ENCODE peak calls at places on chromosome 3, in ten cellular contexts. One of them, this sample, is unnamed. For H3K36me3, the result is how much of the 10 kb centered on the place peaks cover.

GRCh38 chr3:17142516-17142915 is 257.8 kb downstream of the PLCL2 start:
- DNase-seq in WERI-Rb-1: no peak
- DNase-seq in neural progenitor cell: no peak
- DNase-seq in CD8-positive, alpha-beta T cell: no peak
- DNase-seq in brain microvascular endothelial cell: no peak
- DNase-seq in SK-N-SH: no peak
- DNase-seq in left ventricle myocardium inferior: no peak
- DNase-seq in cardiac muscle cell: no peak
- DNase-seq in ovary: no peak
- DNase-seq in lower lobe of right lung: no peak
- DNase-seq in this sample: no peak

GRCh38 chr3:160661660-160662059 is 15.3 kb upstream of the ARL14 start:
- DNase-seq in lower lobe of right lung: no peak
- DNase-seq in brain microvascular endothelial cell: no peak
- DNase-seq in SK-N-SH: no peak
- DNase-seq in CD8-positive, alpha-beta T cell: no peak
- DNase-seq in neural progenitor cell: peak
- DNase-seq in cardiac muscle cell: no peak
- DNase-seq in ovary: no peak
- DNase-seq in left ventricle myocardium inferior: no peak
- DNase-seq in WERI-Rb-1: peak
- DNase-seq in this sample: no peak

GRCh38 chr3:127959873-127960272 is 44.8 kb downstream of the KBTBD12 start:
- DNase-seq in SK-N-SH: peak
- DNase-seq in brain microvascular endothelial cell: peak
- DNase-seq in WERI-Rb-1: peak
- DNase-seq in CD8-positive, alpha-beta T cell: no peak
- DNase-seq in neural progenitor cell: peak
- DNase-seq in left ventricle myocardium inferior: no peak
- DNase-seq in ovary: no peak
- DNase-seq in lower lobe of right lung: no peak
- DNase-seq in cardiac muscle cell: peak
- DNase-seq in this sample: no peak

GRCh38 chr3:45497963-45498362 is 96.6 kb upstream of the LIMD1 start:
- DNase-seq in CD8-positive, alpha-beta T cell: peak
- DNase-seq in neural progenitor cell: no peak
- DNase-seq in lower lobe of right lung: no peak
- DNase-seq in WERI-Rb-1: no peak
- DNase-seq in SK-N-SH: no peak
- DNase-seq in left ventricle myocardium inferior: no peak
- DNase-seq in cardiac muscle cell: no peak
- DNase-seq in brain microvascular endothelial cell: no peak
- DNase-seq in ovary: no peak
- DNase-seq in this sample: no peak

GRCh38 chr3:46078712-46079400 is 51.6 kb upstream of the XCR1 start:
- DNase-seq in lower lobe of right lung: peak
- DNase-seq in brain microvascular endothelial cell: peak
- DNase-seq in CD8-positive, alpha-beta T cell: peak
- DNase-seq in cardiac muscle cell: peak
- DNase-seq in ovary: peak
- DNase-seq in SK-N-SH: peak
- DNase-seq in WERI-Rb-1: peak
- DNase-seq in left ventricle myocardium inferior: peak
- DNase-seq in neural progenitor cell: peak
- DNase-seq in this sample: peak

GRCh38 chr3:45868213-45868612 is 18.1 kb upstream of the CCR9 start:
- DNase-seq in cardiac muscle cell: no peak
- DNase-seq in ovary: no peak
- DNase-seq in WERI-Rb-1: no peak
- DNase-seq in lower lobe of right lung: no peak
- DNase-seq in neural progenitor cell: no peak
- DNase-seq in left ventricle myocardium inferior: no peak
- DNase-seq in brain microvascular endothelial cell: no peak
- DNase-seq in SK-N-SH: no peak
- DNase-seq in CD8-positive, alpha-beta T cell: no peak
- DNase-seq in this sample: no peak

GRCh38 chr3:64932666-64933342 is 245.0 kb upstream of the ADAMTS9 start:
- DNase-seq in neural progenitor cell: no peak
- DNase-seq in SK-N-SH: no peak
- DNase-seq in lower lobe of right lung: no peak
- DNase-seq in brain microvascular endothelial cell: no peak
- DNase-seq in ovary: no peak
- DNase-seq in cardiac muscle cell: no peak
- DNase-seq in left ventricle myocardium inferior: no peak
- DNase-seq in WERI-Rb-1: no peak
- DNase-seq in CD8-positive, alpha-beta T cell: no peak
- DNase-seq in this sample: no peak

GRCh38 chr3:71510485-71510884 is 73.0 kb downstream of the FOXP1 start:
- DNase-seq in left ventricle myocardium inferior: no peak
- DNase-seq in cardiac muscle cell: peak
- DNase-seq in brain microvascular endothelial cell: peak
- DNase-seq in CD8-positive, alpha-beta T cell: no peak
- DNase-seq in SK-N-SH: no peak
- DNase-seq in neural progenitor cell: no peak
- DNase-seq in WERI-Rb-1: no peak
- DNase-seq in lower lobe of right lung: no peak
- DNase-seq in ovary: no peak
- DNase-seq in this sample: no peak

GRCh38 chr3:170355738-170356595 is 1.5 kb upstream of the SKIL start:
- DNase-seq in CD8-positive, alpha-beta T cell: no peak
- DNase-seq in WERI-Rb-1: peak
- DNase-seq in cardiac muscle cell: peak
- DNase-seq in SK-N-SH: peak
- DNase-seq in brain microvascular endothelial cell: peak
- DNase-seq in lower lobe of right lung: peak
- DNase-seq in ovary: peak
- DNase-seq in left ventricle myocardium inferior: peak
- DNase-seq in neural progenitor cell: peak
- DNase-seq in this sample: no peak

GRCh38 chr3:55870576-55870975 is 383.5 kb upstream of the WNT5A start:
- DNase-seq in CD8-positive, alpha-beta T cell: no peak
- DNase-seq in lower lobe of right lung: no peak
- DNase-seq in left ventricle myocardium inferior: no peak
- DNase-seq in cardiac muscle cell: no peak
- DNase-seq in brain microvascular endothelial cell: no peak
- DNase-seq in ovary: no peak
- DNase-seq in neural progenitor cell: no peak
- DNase-seq in WERI-Rb-1: no peak
- DNase-seq in SK-N-SH: no peak
- DNase-seq in this sample: no peak

GRCh38 chr3:181613813-181614212 is 97.9 kb upstream of the SOX2 start:
- DNase-seq in SK-N-SH: no peak
- DNase-seq in WERI-Rb-1: no peak
- DNase-seq in neural progenitor cell: no peak
- DNase-seq in brain microvascular endothelial cell: no peak
- DNase-seq in cardiac muscle cell: no peak
- DNase-seq in ovary: no peak
- DNase-seq in left ventricle myocardium inferior: no peak
- DNase-seq in lower lobe of right lung: no peak
- DNase-seq in CD8-positive, alpha-beta T cell: no peak
- DNase-seq in this sample: no peak

GRCh38 chr3:146466596-146466995 is 2.8 kb downstream of the PLSCR2 start:
- DNase-seq in neural progenitor cell: no peak
- DNase-seq in cardiac muscle cell: no peak
- DNase-seq in CD8-positive, alpha-beta T cell: no peak
- DNase-seq in ovary: no peak
- DNase-seq in WERI-Rb-1: no peak
- DNase-seq in left ventricle myocardium inferior: no peak
- DNase-seq in brain microvascular endothelial cell: no peak
- DNase-seq in lower lobe of right lung: no peak
- DNase-seq in SK-N-SH: no peak
- DNase-seq in this sample: no peak

GRCh38 chr3:39254806-39255449 is 24.9 kb downstream of the CX3CR1 start:
- DNase-seq in WERI-Rb-1: no peak
- DNase-seq in SK-N-SH: no peak
- DNase-seq in CD8-positive, alpha-beta T cell: no peak
- DNase-seq in ovary: no peak
- DNase-seq in cardiac muscle cell: peak
- DNase-seq in brain microvascular endothelial cell: no peak
- DNase-seq in lower lobe of right lung: no peak
- DNase-seq in left ventricle myocardium inferior: no peak
- DNase-seq in neural progenitor cell: no peak
- DNase-seq in this sample: peak

GRCh38 chr3:60746690-60747416 is 504.4 kb downstream of the FHIT start:
- DNase-seq in lower lobe of right lung: no peak
- DNase-seq in left ventricle myocardium inferior: no peak
- DNase-seq in neural progenitor cell: no peak
- DNase-seq in SK-N-SH: no peak
- DNase-seq in brain microvascular endothelial cell: no peak
- DNase-seq in WERI-Rb-1: no peak
- DNase-seq in cardiac muscle cell: no peak
- DNase-seq in CD8-positive, alpha-beta T cell: no peak
- DNase-seq in ovary: no peak
- DNase-seq in this sample: no peak

DNA sequence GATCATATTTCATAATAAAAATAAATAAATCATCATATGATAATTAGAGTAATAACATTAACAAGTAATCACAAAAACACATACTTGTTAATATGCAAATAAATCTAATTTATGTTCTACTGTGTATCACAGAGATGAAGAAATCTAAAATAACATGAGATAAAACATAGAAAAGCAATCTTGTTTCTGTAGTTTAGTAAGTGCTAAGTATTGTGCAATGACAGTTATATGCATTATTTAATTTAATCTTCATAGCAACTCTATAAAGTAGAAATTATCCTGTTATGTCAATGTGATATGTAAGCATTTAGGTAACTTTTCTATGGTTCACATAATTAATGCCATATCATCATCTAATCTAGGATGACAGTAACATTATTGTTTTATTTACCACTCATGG is 108.2 kb upstream of the KCNMB2 start:
- DNase-seq in cardiac muscle cell: no peak
- DNase-seq in CD8-positive, alpha-beta T cell: no peak
- DNase-seq in WERI-Rb-1: no peak
- DNase-seq in ovary: no peak
- DNase-seq in lower lobe of right lung: no peak
- DNase-seq in neural progenitor cell: no peak
- DNase-seq in left ventricle myocardium inferior: no peak
- DNase-seq in SK-N-SH: no peak
- DNase-seq in brain microvascular endothelial cell: no peak
- DNase-seq in this sample: no peak
- H3K4me3 ChIP-seq in cardiac muscle cell: no peak
- H3K4me3 ChIP-seq in CD8-positive, alpha-beta T cell: no peak
- H3K4me3 ChIP-seq in WERI-Rb-1: no peak
- H3K4me3 ChIP-seq in ovary: no peak
- H3K4me3 ChIP-seq in lower lobe of right lung: no peak
- H3K4me3 ChIP-seq in neural progenitor cell: no peak
- H3K4me3 ChIP-seq in left ventricle myocardium inferior: no peak
- H3K4me3 ChIP-seq in SK-N-SH: no peak
- H3K4me3 ChIP-seq in brain microvascular endothelial cell: no peak
- H3K4me3 ChIP-seq in this sample: no peak

DNA sequence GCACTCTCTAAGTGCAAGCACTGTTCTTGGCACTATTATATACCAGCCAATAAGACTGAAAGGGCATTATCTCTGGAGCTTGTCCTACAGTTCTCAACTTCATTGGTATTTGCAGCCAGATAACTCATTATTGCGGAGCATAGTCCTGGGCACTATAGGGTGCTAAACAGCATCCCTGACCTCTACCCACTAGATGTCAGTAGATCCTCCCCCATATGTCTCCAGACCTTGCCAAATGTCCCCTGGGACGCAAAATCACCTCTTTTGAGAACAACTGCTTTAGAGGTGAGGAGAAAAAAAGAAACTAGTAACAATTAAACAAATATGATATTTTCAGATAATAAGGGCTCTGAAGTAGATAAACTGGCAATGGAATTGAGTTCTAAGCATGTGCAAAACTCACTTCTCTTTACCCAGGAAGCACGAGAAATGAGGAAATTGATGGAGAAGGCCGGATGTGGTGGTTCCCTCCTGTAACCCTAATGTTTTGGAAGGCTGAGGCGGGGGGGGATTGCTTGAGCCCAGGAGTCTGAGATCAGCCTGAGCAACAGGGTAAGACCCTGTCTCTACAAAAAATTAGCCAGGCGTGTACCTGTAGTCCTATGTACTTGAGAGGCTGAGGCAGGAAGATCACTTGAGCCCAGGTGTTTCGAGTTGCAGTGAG is 61.4 kb downstream of the FRMD4B start:
- DNase-seq in cardiac muscle cell: no peak
- DNase-seq in WERI-Rb-1: peak
- DNase-seq in lower lobe of right lung: no peak
- DNase-seq in left ventricle myocardium inferior: no peak
- DNase-seq in brain microvascular endothelial cell: no peak
- DNase-seq in neural progenitor cell: peak
- DNase-seq in SK-N-SH: peak
- DNase-seq in ovary: no peak
- DNase-seq in CD8-positive, alpha-beta T cell: no peak
- DNase-seq in this sample: no peak
- TF ChIP-seq CTCF in cardiac muscle cell: peak
- TF ChIP-seq CTCF in WERI-Rb-1: peak
- TF ChIP-seq CTCF in lower lobe of right lung: peak
- TF ChIP-seq CTCF in left ventricle myocardium inferior: peak
- TF ChIP-seq CTCF in brain microvascular endothelial cell: peak
- TF ChIP-seq CTCF in neural progenitor cell: peak
- TF ChIP-seq CTCF in SK-N-SH: peak
- TF ChIP-seq CTCF in ovary: no peak
- TF ChIP-seq CTCF in CD8-positive, alpha-beta T cell: peak
- TF ChIP-seq CTCF in this sample: no peak

GRCh38 chr3:25604107-25604805 is 60.5 kb downstream of the TOP2B start:
- DNase-seq in WERI-Rb-1: no peak
- DNase-seq in left ventricle myocardium inferior: no peak
- DNase-seq in lower lobe of right lung: no peak
- DNase-seq in neural progenitor cell: no peak
- DNase-seq in brain microvascular endothelial cell: peak
- DNase-seq in cardiac muscle cell: peak
- DNase-seq in CD8-positive, alpha-beta T cell: no peak
- DNase-seq in ovary: no peak
- DNase-seq in SK-N-SH: no peak
- DNase-seq in this sample: no peak

DNA sequence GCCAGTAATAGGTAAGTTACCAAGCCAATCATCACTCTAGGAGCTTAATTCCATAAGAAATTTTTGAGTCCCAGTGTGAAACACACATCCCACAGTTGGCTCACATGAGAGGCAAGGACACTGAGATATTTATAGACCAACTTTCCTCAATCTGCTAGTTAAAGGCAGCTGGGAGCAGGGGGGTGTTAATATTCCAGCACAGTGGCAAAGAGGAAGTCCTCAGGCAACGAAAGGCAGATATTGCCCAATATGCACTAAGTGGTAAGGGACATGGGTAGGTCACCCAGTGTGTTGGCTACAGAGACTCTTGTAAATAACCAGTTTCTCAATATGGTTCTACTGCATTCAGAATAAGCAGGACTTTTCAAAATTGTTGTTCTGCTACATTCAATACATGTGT is 61.0 kb downstream of the TOP2B start:
- DNase-seq in left ventricle myocardium inferior: no peak
- DNase-seq in ovary: no peak
- DNase-seq in neural progenitor cell: no peak
- DNase-seq in SK-N-SH: no peak
- DNase-seq in CD8-positive, alpha-beta T cell: no peak
- DNase-seq in WERI-Rb-1: no peak
- DNase-seq in brain microvascular endothelial cell: peak
- DNase-seq in cardiac muscle cell: peak
- DNase-seq in lower lobe of right lung: no peak
- DNase-seq in this sample: no peak
- H3K36me3 ChIP-seq in left ventricle myocardium inferior: half or more
- H3K36me3 ChIP-seq in ovary: under half
- H3K36me3 ChIP-seq in neural progenitor cell: under half
- H3K36me3 ChIP-seq in SK-N-SH: half or more
- H3K36me3 ChIP-seq in CD8-positive, alpha-beta T cell: under half
- H3K36me3 ChIP-seq in WERI-Rb-1: half or more
- H3K36me3 ChIP-seq in brain microvascular endothelial cell: under half
- H3K36me3 ChIP-seq in cardiac muscle cell: under half
- H3K36me3 ChIP-seq in lower lobe of right lung: half or more
- H3K36me3 ChIP-seq in this sample: under half

GRCh38 chr3:141797167-141797773 is 34.1 kb downstream of the GRK7 start:
- DNase-seq in brain microvascular endothelial cell: peak
- DNase-seq in ovary: peak
- DNase-seq in neural progenitor cell: peak
- DNase-seq in left ventricle myocardium inferior: peak
- DNase-seq in WERI-Rb-1: peak
- DNase-seq in CD8-positive, alpha-beta T cell: peak
- DNase-seq in cardiac muscle cell: peak
- DNase-seq in lower lobe of right lung: peak
- DNase-seq in SK-N-SH: no peak
- DNase-seq in this sample: no peak
- H3K4me3 ChIP-seq in brain microvascular endothelial cell: peak
- H3K4me3 ChIP-seq in ovary: peak
- H3K4me3 ChIP-seq in neural progenitor cell: peak
- H3K4me3 ChIP-seq in left ventricle myocardium inferior: peak
- H3K4me3 ChIP-seq in WERI-Rb-1: peak
- H3K4me3 ChIP-seq in CD8-positive, alpha-beta T cell: peak
- H3K4me3 ChIP-seq in cardiac muscle cell: no peak
- H3K4me3 ChIP-seq in lower lobe of right lung: peak
- H3K4me3 ChIP-seq in SK-N-SH: no peak
- H3K4me3 ChIP-seq in this sample: peak